ENCODE peak calls at places on chromosome X, in ten cellular contexts. S is NCI-H1105 treated with DMSO at 0.1 percent for 48 hours; T is activated CD4-positive, alpha-beta memory T cell treated with anti-CD3 and anti-CD28 coated beads for 36 hours; C is AG08396; M is stimulated activated CD8-positive, alpha-beta memory T cell treated with anti-CD3 and anti-CD28 coated beads, Interleukin-12 subunit alpha, Interleukin-12 subunit beta, amount 100 ng/mL, for 4 hours; R is NB4; L is pancreas; D is activated CD8-positive, alpha-beta T cell treated with anti-CD3 and anti-CD28 coated beads, Interleukin-2, amount 10 ng/mL, durations not matched to agents 7 days and 5 days; V is DMS153; U is GM23248. P is an unnamed sample.

GRCh38 chrX:44432641-44433040 is 89.2 kb upstream of the EFHC2 start:
- DNase-seq in V (no peak), T (no peak), R (no peak), U (peak; percentile 20), D (no peak), C (no peak), S (no peak), L (no peak), M (no peak), P (no peak)

GRCh38 chrX:69077895-69078455 is 87.3 kb downstream of the PJA1 start:
- DNase-seq in L (no peak), M (no peak), T (no peak), U (no peak), C (no peak), D (no peak), R (no peak), S (no peak), V (no peak), P (no peak)

GRCh38 chrX:50941638-50942037 is 31.1 kb downstream of the BMP15 start:
- DNase-seq in L (peak; percentile 12), S (no peak), V (no peak), U (peak; percentile 7), T (peak; percentile 9), M (no peak), R (peak; percentile 2), C (no peak), D (peak; percentile 19), P (no peak)

GRCh38 chrX:77628294-77629025 is 157.6 kb downstream of the ATRX start:
- DNase-seq in L (no peak), M (no peak), R (peak; percentile 5), V (no peak), C (no peak), U (peak; percentile 10), D (no peak), T (no peak), S (no peak), P (no peak)

GRCh38 chrX:8820910-8821527 is 19.8 kb upstream of the FAM9A start:
- DNase-seq in T (peak; percentile 8), C (no peak), D (no peak), S (no peak), L (no peak), U (peak; percentile 33), V (no peak), R (peak; percentile 18), M (no peak), P (no peak)

GRCh38 chrX:122866527-122866926 is 317.6 kb upstream of the GRIA3 start:
- DNase-seq in M (no peak), U (peak; percentile 69), D (no peak), T (no peak), V (no peak), S (no peak), R (peak; percentile 5), C (no peak), L (no peak), P (no peak)

GRCh38 chrX:3175659-3176438 is 134.6 kb downstream of the ARSF start:
- DNase-seq in S (no peak), D (no peak), R (no peak), L (no peak), T (no peak), V (no peak), U (peak; percentile 68), M (no peak), C (no peak), P (no peak)

GRCh38 chrX:13440166-13440565 is 120.3 kb upstream of the ATXN3L start:
- DNase-seq in V (no peak), M (no peak), S (no peak), L (no peak), C (no peak), D (no peak), T (no peak), U (no peak), R (no peak), P (no peak)

GRCh38 chrX:40460926-40461325 is 119.8 kb upstream of the ATP6AP2 start:
- DNase-seq in T (no peak), V (no peak), U (no peak), D (no peak), L (no peak), M (no peak), C (no peak), S (no peak), R (no peak), P (no peak)

GRCh38 chrX:70042399-70043371 is 7.1 kb downstream of the AWAT2 start:
- DNase-seq in V (no peak), C (no peak), S (no peak), D (no peak), L (no peak), R (peak; percentile 12), T (no peak), M (no peak), U (peak; percentile 49), P (no peak)

GRCh38 chrX:10049246-10049645 is 82.1 kb downstream of the CLDN34 start:
- DNase-seq in V (no peak), L (no peak), U (peak; percentile 2), R (no peak), M (no peak), S (no peak), C (no peak), T (no peak), D (no peak), P (no peak)

GRCh38 chrX:20479896-20480295 is 213.2 kb upstream of the RPS6KA3 start:
- DNase-seq in S (no peak), L (no peak), U (no peak), M (no peak), V (no peak), T (no peak), D (no peak), C (no peak), R (no peak), P (no peak)

GRCh38 chrX:20217279-20217678 is 49.4 kb downstream of the RPS6KA3 start:
- DNase-seq in D (no peak), U (peak; percentile 79), S (peak; percentile 1), C (no peak), T (no peak), R (no peak), M (no peak), L (no peak), V (no peak), P (no peak)

GRCh38 chrX:40383969-40384368 is 196.8 kb upstream of the ATP6AP2 start:
- DNase-seq in T (no peak), D (no peak), S (no peak), U (no peak), C (no peak), M (no peak), R (no peak), L (no peak), V (no peak), P (no peak)

GRCh38 chrX:106707771-106708454 is 18.6 kb upstream of the RNF128 start:
- DNase-seq in V (no peak), U (peak; percentile 91), D (no peak), S (no peak), T (no peak), M (no peak), R (no peak), C (peak; percentile 61), L (no peak), P (no peak)

GRCh38 chrX:45758319-45758718 is 557.6 kb upstream of the DIPK2B start:
- DNase-seq in T (peak; percentile 73), S (no peak), M (no peak), V (no peak), D (peak; percentile 67), C (peak; percentile 46), U (peak; percentile 84), L (no peak), R (peak; percentile 93), P (no peak)

GRCh38 chrX:153934473-153935325 is at the start of gene NAA10:
- DNase-seq in T (peak; percentile 73), S (peak; percentile 80), L (peak; percentile 84), U (peak; percentile 88), C (peak; percentile 95), M (peak; percentile 58), R (peak; percentile 85), V (peak; percentile 53), D (peak; percentile 62), P (peak; percentile 82)

GRCh38 chrX:47218920-47219815 is 687 bp downstream of the CDK16 start:
- DNase-seq in D (peak; percentile 51), C (peak; percentile 41), R (peak; percentile 61), L (peak; percentile 72), T (peak; percentile 61), U (peak; percentile 47), V (no peak), S (no peak), M (peak; percentile 30), P (peak; percentile 23)